ENCODE peak calls at places on chromosomes 12 and 14, in seven cellular contexts. B is ureter, J is HS-27A, Y is GM19239, M is GM23338, I is T-helper 9 cell, P is iPS-NIHi11. O is an unnamed sample.
A peak's percentile ranks its signal among the peaks of the same experiment; 100 is the strongest.

GRCh38 chr14:20658246-20658645 is 16.8 kb upstream of the OR6S1 start:
- DNase-seq in Y (no peak), M (no peak), I (no peak), J (no peak), P (no peak), B (no peak), O (no peak)

GRCh38 chr12:98060421-98060820 is 455.0 kb upstream of the TMPO start:
- DNase-seq in P (no peak), M (no peak), I (no peak), J (no peak), Y (no peak), B (no peak), O (no peak)

GRCh38 chr14:36553650-36554260 is 28.7 kb downstream of the NKX2-8 start:
- DNase-seq in M (peak; percentile 77), P (peak; percentile 67), I (no peak), J (no peak), B (no peak), Y (no peak), O (no peak)

GRCh38 chr12:131808744-131809371 is 19.3 kb upstream of the MMP17 start:
- DNase-seq in J (no peak), P (no peak), M (peak; percentile 58), I (no peak), Y (no peak), B (no peak), O (no peak)

GRCh38 chr12:8687846-8688601 is 9.8 kb upstream of the RIMKLB start:
- DNase-seq in B (peak; percentile 51), J (no peak), Y (no peak), P (peak; percentile 78), I (no peak), M (peak; percentile 56), O (no peak)

GRCh38 chr14:103679351-103679750 is 35.9 kb downstream of the XRCC3 start:
- DNase-seq in Y (peak; percentile 70), J (no peak), B (no peak), I (no peak), P (peak; percentile 78), M (peak; percentile 62), O (no peak)

GRCh38 chr14:37036669-37037341 is 135.6 kb downstream of the SLC25A21 start:
- DNase-seq in B (no peak), J (peak; percentile 63), Y (no peak), I (no peak), M (no peak), P (no peak), O (no peak)

GRCh38 chr12:70660620-70661219 is 23.5 kb upstream of the PTPRB start:
- DNase-seq in I (no peak), B (no peak), Y (no peak), M (no peak), P (no peak), J (peak; percentile 85), O (peak; percentile 78)

GRCh38 chr14:51978566-51979398 is 10.6 kb upstream of the RTRAF start:
- DNase-seq in J (peak; percentile 35), I (peak; percentile 84), P (peak; percentile 86), B (peak; percentile 87), Y (peak; percentile 42), M (peak; percentile 88), O (no peak)

GRCh38 chr14:76708028-76708427 is 53.2 kb upstream of the VASH1 start:
- DNase-seq in I (no peak), Y (no peak), M (no peak), J (no peak), B (no peak), P (no peak), O (no peak)

GRCh38 chr14:89283327-89284060 is 133.5 kb downstream of the FOXN3 start:
- DNase-seq in M (no peak), J (no peak), B (no peak), Y (no peak), P (no peak), I (no peak), O (no peak)

GRCh38 chr12:89080797-89081470 is 271.4 kb downstream of the DUSP6 start:
- DNase-seq in J (no peak), Y (no peak), I (no peak), B (no peak), P (no peak), M (no peak), O (no peak)

GRCh38 chr12:72226510-72226909 is 45.7 kb upstream of the TRHDE start:
- DNase-seq in M (no peak), J (no peak), Y (no peak), B (no peak), P (no peak), I (no peak), O (no peak)

GRCh38 chr12:124786065-124786964 is 77.3 kb downstream of the SCARB1 start:
- DNase-seq in J (no peak), B (peak; percentile 92), Y (no peak), P (peak; percentile 97), M (peak; percentile 95), I (no peak), O (no peak)

GRCh38 chr12:104340917-104341611 is 37.5 kb downstream of the EID3 start:
- DNase-seq in M (no peak), B (no peak), P (no peak), J (no peak), I (no peak), Y (no peak), O (no peak)

GRCh38 chr12:5493018-5493417 is 61.1 kb downstream of the NTF3 start:
- DNase-seq in B (no peak), J (no peak), Y (no peak), I (no peak), M (peak; percentile 40), P (peak; percentile 39), O (no peak)

GRCh38 chr14:54577977-54578376 is 11.0 kb downstream of the SAMD4A start:
- DNase-seq in Y (no peak), P (no peak), J (no peak), I (no peak), M (no peak), B (no peak), O (no peak)

GRCh38 chr12:44550377-44550776 is 325.7 kb downstream of the NELL2 start:
- DNase-seq in J (no peak), B (no peak), I (no peak), Y (no peak), P (no peak), M (no peak), O (no peak)

GRCh38 chr14:26596722-26597030 is 1.2 kb downstream of the NOVA1 start:
- DNase-seq in I (no peak), B (no peak), Y (no peak), P (peak; percentile 3), J (no peak), M (no peak), O (no peak)

GRCh38 chr12:53298154-53298553 is 1.3 kb upstream of the MYG1 start:
- DNase-seq in P (no peak), Y (no peak), B (no peak), I (no peak), M (no peak), J (no peak), O (peak; percentile 95)

GRCh38 chr14:68865542-68865941 is 72.7 kb upstream of the ZFP36L1 start:
- DNase-seq in I (no peak), P (no peak), B (no peak), J (no peak), M (peak; percentile 25), Y (no peak), O (no peak)